ENCODE peak calls at places on chromosomes 5 and 9, in seven cellular contexts. O is lower lobe of right lung, Q is neuronal stem cell, G is tibial nerve, Z is coronary artery, M is epithelial cell of esophagus, F is mesendoderm. Y is an unnamed sample.

GRCh38 chr9:90999425-91000397 is 198.1 kb downstream of the SYK start:
- DNase-seq in O (no peak), Q (no peak), G (no peak), Z (no peak), M (peak; percentile 90), F (no peak), Y (no peak)

GRCh38 chr9:8365029-8365428 is 565.5 kb upstream of the DMAC1 start:
- DNase-seq in O (no peak), Q (no peak), G (no peak), Z (no peak), M (peak; percentile 20), F (no peak), Y (no peak)

GRCh38 chr5:116763987-116764866 is 189.6 kb upstream of the SEMA6A start:
- DNase-seq in O (no peak), Q (no peak), G (no peak), Z (no peak), M (peak; percentile 97), F (no peak), Y (no peak)

GRCh38 chr5:34555699-34556513 is 100.2 kb upstream of the RAI14 start:
- DNase-seq in O (no peak), Q (no peak), G (no peak), Z (no peak), M (peak; percentile 61), F (peak; percentile 33), Y (no peak)

GRCh38 chr5:110623875-110624274 is 102.6 kb downstream of the TMEM232 start:
- DNase-seq in O (no peak), Q (no peak), G (no peak), Z (no peak), M (no peak), F (peak; percentile 3), Y (no peak)

GRCh38 chr5:113215401-113216060 is 219.3 kb downstream of the TSSK1B start:
- DNase-seq in O (no peak), Q (no peak), G (no peak), Z (no peak), M (no peak), F (peak; percentile 74), Y (no peak)

GRCh38 chr5:135660826-135661555 is 82.2 kb upstream of the CXCL14 start:
- DNase-seq in O (no peak), Q (no peak), G (no peak), Z (no peak), M (no peak), F (no peak), Y (no peak)

GRCh38 chr5:60339691-60340191 is 360.2 kb downstream of the DEPDC1B start:
- DNase-seq in O (no peak), Q (no peak), G (no peak), Z (peak; percentile 76), M (no peak), F (no peak), Y (no peak)

GRCh38 chr5:52672459-52672858 is 115.3 kb upstream of the ITGA1 start:
- DNase-seq in O (no peak), Q (no peak), G (no peak), Z (no peak), M (no peak), F (no peak), Y (no peak)

GRCh38 chr5:133723126-133723525 is 110.8 kb upstream of the FSTL4 start:
- DNase-seq in O (no peak), Q (no peak), G (no peak), Z (no peak), M (no peak), F (no peak), Y (no peak)

GRCh38 chr5:125199968-125200841 is 453.8 kb upstream of the ZNF608 start:
- DNase-seq in O (no peak), Q (no peak), G (no peak), Z (no peak), M (no peak), F (peak; percentile 83), Y (no peak)

GRCh38 chr9:123586140-123586735 is 230.2 kb downstream of the CRB2 start:
- DNase-seq in O (peak; percentile 52), Q (no peak), G (no peak), Z (no peak), M (no peak), F (no peak), Y (no peak)

GRCh38 chr5:178458140-178458539 is 132.1 kb downstream of the COL23A1 start:
- DNase-seq in O (no peak), Q (no peak), G (no peak), Z (no peak), M (no peak), F (no peak), Y (no peak)

GRCh38 chr5:105943119-105943518 is 1727.6 kb downstream of the EFNA5 start:
- DNase-seq in O (no peak), Q (no peak), G (no peak), Z (no peak), M (no peak), F (no peak), Y (no peak)

GRCh38 chr5:139453683-139454567 is 8.6 kb downstream of the ECSCR start:
- DNase-seq in O (no peak), Q (no peak), G (no peak), Z (no peak), M (no peak), F (no peak), Y (no peak)

GRCh38 chr5:173917788-173918786 is 29.9 kb downstream of the CPEB4 start:
- DNase-seq in O (peak; percentile 58), Q (peak; percentile 83), G (no peak), Z (no peak), M (peak; percentile 81), F (peak; percentile 93), Y (peak; percentile 76)

GRCh38 chr5:107184066-107184465 is 486.7 kb downstream of the EFNA5 start:
- DNase-seq in O (no peak), Q (no peak), G (no peak), Z (no peak), M (peak; percentile 44), F (no peak), Y (no peak)

GRCh38 chr9:128244443-128245226 is 31.2 kb downstream of the GOLGA2 start:
- DNase-seq in O (peak; percentile 81), Q (no peak), G (peak; percentile 83), Z (no peak), M (no peak), F (peak; percentile 72), Y (no peak)

GRCh38 chr5:88374391-88374790 is 105.7 kb upstream of the TMEM161B start:
- DNase-seq in O (no peak), Q (no peak), G (no peak), Z (no peak), M (no peak), F (no peak), Y (no peak)

GRCh38 chr5:88380332-88380731 is 111.7 kb upstream of the TMEM161B start:
- DNase-seq in O (no peak), Q (no peak), G (no peak), Z (no peak), M (no peak), F (no peak), Y (no peak)

GRCh38 chr5:88377705-88378656 is 109.3 kb upstream of the TMEM161B start:
- DNase-seq in O (no peak), Q (no peak), G (no peak), Z (no peak), M (no peak), F (no peak), Y (no peak)

GRCh38 chr5:88376728-88377127 is 108.1 kb upstream of the TMEM161B start:
- DNase-seq in O (no peak), Q (no peak), G (no peak), Z (no peak), M (no peak), F (no peak), Y (no peak)

GRCh38 chr5:88377240-88377639 is 108.6 kb upstream of the TMEM161B start:
- DNase-seq in O (no peak), Q (no peak), G (no peak), Z (no peak), M (no peak), F (no peak), Y (no peak)
- H3K4me3 ChIP-seq in O (no peak overlapping the region), Q (no peak overlapping the region), G (no peak overlapping the region), Z (no peak overlapping the region), M (no peak overlapping the region), F (no peak overlapping the region), Y (no peak overlapping the region)

DNA sequence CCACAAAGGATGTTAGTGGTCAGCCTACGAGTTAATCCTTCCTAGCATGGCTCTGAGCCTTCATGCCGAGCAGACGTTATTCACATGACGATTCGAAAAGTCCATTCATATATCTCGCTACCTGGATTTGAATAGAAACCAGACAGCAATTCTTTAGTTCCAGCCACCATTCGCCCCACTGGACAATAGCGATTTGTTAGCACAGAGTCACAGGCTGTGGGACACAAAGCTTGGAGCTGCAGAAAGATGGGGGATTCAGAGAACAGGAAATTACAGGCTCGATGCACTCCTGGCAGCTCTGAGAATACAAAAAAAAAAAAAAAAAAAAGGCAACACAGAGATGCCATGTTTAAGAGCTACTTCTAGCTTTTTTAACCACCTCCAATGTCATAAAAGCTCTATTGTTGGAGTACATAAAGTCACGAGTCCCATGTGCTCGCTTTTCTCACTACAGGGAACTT is 110.7 kb downstream of the NR6A1 start:
- DNase-seq in O (no peak), Q (peak; percentile 79), G (no peak), Z (no peak), M (peak; percentile 36), F (peak; percentile 57), Y (peak; percentile 22)
- H3K4me3 ChIP-seq in O (peak overlapping the region; percentile 60), Q (no peak overlapping the region), G (peak overlapping the region; percentile 46), Z (peak overlapping the region; percentile 81), M (peak overlapping the region; percentile 75), F (no peak overlapping the region), Y (peak overlapping the region; percentile 70)

DNA sequence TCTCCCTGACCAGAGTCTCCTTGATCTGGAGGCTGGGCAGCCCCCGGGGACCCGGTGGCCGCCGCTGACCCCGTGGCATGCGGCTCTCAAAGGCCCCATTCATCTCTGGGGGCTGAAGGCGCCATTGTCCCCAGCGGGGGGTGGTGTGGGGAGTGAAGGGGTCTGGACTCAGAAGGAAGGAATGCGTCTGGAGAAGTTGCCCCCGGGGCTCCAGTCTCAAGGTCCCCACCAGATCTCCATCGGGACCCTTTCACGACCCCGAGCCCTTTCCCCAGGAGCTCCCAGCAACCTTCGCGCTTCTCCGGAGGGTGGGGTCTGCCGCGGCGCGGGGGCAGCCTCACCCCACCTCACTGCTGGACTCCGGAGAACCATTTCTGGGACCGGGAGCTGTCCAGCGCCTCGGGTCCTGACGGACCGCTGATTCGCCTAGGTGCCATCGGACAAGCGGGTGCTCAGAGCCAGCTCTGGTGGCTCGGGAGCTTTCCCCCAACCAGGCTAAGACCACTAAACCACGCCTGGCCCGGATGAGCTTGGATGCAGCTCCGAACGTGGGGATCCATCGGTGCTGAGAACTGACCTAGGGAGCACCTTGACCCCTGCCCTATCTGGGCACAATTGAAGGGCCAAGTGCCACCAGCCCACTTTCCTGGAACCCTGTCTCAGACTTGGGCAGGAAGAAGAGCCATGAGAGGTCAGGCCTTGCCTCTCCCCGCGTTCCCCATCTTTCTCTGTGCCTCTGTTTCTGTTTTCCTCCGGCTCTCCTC is 5.2 kb upstream of the PCDH1 start:
- DNase-seq in O (peak; percentile 57), Q (peak; percentile 73), G (no peak), Z (no peak), M (peak; percentile 48), F (peak; percentile 79), Y (no peak)
- H3K4me3 ChIP-seq in O (no peak overlapping the region), Q (peak overlapping the region; percentile 56), G (no peak overlapping the region), Z (peak overlapping the region; percentile 30), M (no peak overlapping the region), F (no peak overlapping the region), Y (no peak overlapping the region)

GRCh38 chr5:163163858-163164257 is 273.5 kb upstream of the CCNG1 start:
- DNase-seq in O (no peak), Q (no peak), G (no peak), Z (no peak), M (peak; percentile 32), F (no peak), Y (no peak)

GRCh38 chr5:163165277-163165676 is 272.1 kb upstream of the CCNG1 start:
- DNase-seq in O (no peak), Q (no peak), G (no peak), Z (no peak), M (no peak), F (no peak), Y (no peak)

GRCh38 chr5:163162645-163163044 is 274.8 kb upstream of the CCNG1 start:
- DNase-seq in O (no peak), Q (no peak), G (no peak), Z (no peak), M (no peak), F (no peak), Y (no peak)

GRCh38 chr5:163161512-163161911 is 275.9 kb upstream of the CCNG1 start:
- DNase-seq in O (no peak), Q (no peak), G (no peak), Z (no peak), M (no peak), F (no peak), Y (no peak)
- H3K4me3 ChIP-seq in O (no peak overlapping the region), Q (no peak overlapping the region), G (no peak overlapping the region), Z (no peak overlapping the region), M (no peak overlapping the region), F (no peak overlapping the region), Y (no peak overlapping the region)

Y was measured in PC-9.